ENCODE peak calls at places on chromosomes 3 and 15, in six cellular contexts. One of them, this sample, is unnamed.

GRCh38 chr3:42847731-42848130 is 27.9 kb downstream of the CYP8B1 start:
- DNase-seq in neural progenitor cell: peak; percentile 25
- DNase-seq in PC-3: no peak
- DNase-seq in hepatocyte: no peak
- DNase-seq in HCT116: no peak
- DNase-seq in OCI-LY7: no peak
- DNase-seq in this sample: no peak

GRCh38 chr3:122067588-122068240 is 12.6 kb downstream of the CD86 start:
- DNase-seq in hepatocyte: no peak
- DNase-seq in OCI-LY7: peak; percentile 45
- DNase-seq in PC-3: no peak
- DNase-seq in neural progenitor cell: no peak
- DNase-seq in HCT116: no peak
- DNase-seq in this sample: no peak

GRCh38 chr15:92839696-92840095 is 60.4 kb upstream of the CHD2 start:
- DNase-seq in neural progenitor cell: no peak
- DNase-seq in PC-3: no peak
- DNase-seq in HCT116: no peak
- DNase-seq in hepatocyte: no peak
- DNase-seq in OCI-LY7: peak; percentile 87
- DNase-seq in this sample: no peak

GRCh38 chr3:151896662-151897012 is 23.2 kb downstream of the SUCNR1 start:
- DNase-seq in PC-3: peak; percentile 98
- DNase-seq in HCT116: peak; percentile 48
- DNase-seq in OCI-LY7: no peak
- DNase-seq in neural progenitor cell: no peak
- DNase-seq in hepatocyte: no peak
- DNase-seq in this sample: no peak

GRCh38 chr15:64844576-64845140 is 2.9 kb downstream of the PLEKHO2 start:
- DNase-seq in OCI-LY7: peak; percentile 56
- DNase-seq in hepatocyte: no peak
- DNase-seq in neural progenitor cell: peak; percentile 39
- DNase-seq in HCT116: no peak
- DNase-seq in PC-3: no peak
- DNase-seq in this sample: peak; percentile 54

GRCh38 chr3:9732753-9733115 is 1.2 kb downstream of the BRPF1 start:
- DNase-seq in neural progenitor cell: no peak
- DNase-seq in hepatocyte: no peak
- DNase-seq in HCT116: no peak
- DNase-seq in PC-3: no peak
- DNase-seq in OCI-LY7: no peak
- DNase-seq in this sample: no peak

GRCh38 chr3:40615916-40616315 is 91.2 kb downstream of the ZNF621 start:
- DNase-seq in PC-3: no peak
- DNase-seq in HCT116: no peak
- DNase-seq in hepatocyte: no peak
- DNase-seq in neural progenitor cell: peak; percentile 26
- DNase-seq in OCI-LY7: no peak
- DNase-seq in this sample: no peak

GRCh38 chr15:84788500-84788899 is 28.7 kb upstream of the ALPK3 start:
- DNase-seq in OCI-LY7: no peak
- DNase-seq in PC-3: no peak
- DNase-seq in hepatocyte: no peak
- DNase-seq in HCT116: no peak
- DNase-seq in neural progenitor cell: no peak
- DNase-seq in this sample: no peak

GRCh38 chr15:40793216-40793989 is 13.5 kb upstream of the ZFYVE19 start:
- DNase-seq in neural progenitor cell: no peak
- DNase-seq in OCI-LY7: no peak
- DNase-seq in hepatocyte: peak; percentile 63
- DNase-seq in HCT116: peak; percentile 92
- DNase-seq in PC-3: peak; percentile 98
- DNase-seq in this sample: no peak

GRCh38 chr3:58404396-58404795 is 29.2 kb downstream of the PDHB start:
- DNase-seq in PC-3: peak; percentile 88
- DNase-seq in OCI-LY7: no peak
- DNase-seq in HCT116: no peak
- DNase-seq in hepatocyte: no peak
- DNase-seq in neural progenitor cell: no peak
- DNase-seq in this sample: no peak

GRCh38 chr3:132721479-132722164 is 587 bp downstream of the NPHP3 start:
- DNase-seq in PC-3: peak; percentile 40
- DNase-seq in neural progenitor cell: peak; percentile 88
- DNase-seq in OCI-LY7: no peak
- DNase-seq in hepatocyte: peak; percentile 79
- DNase-seq in HCT116: no peak
- DNase-seq in this sample: no peak

GRCh38 chr15:99981223-99981647 is 248.0 kb upstream of the LYSMD4 start:
- DNase-seq in neural progenitor cell: no peak
- DNase-seq in OCI-LY7: no peak
- DNase-seq in hepatocyte: no peak
- DNase-seq in HCT116: no peak
- DNase-seq in PC-3: peak; percentile 56
- DNase-seq in this sample: no peak

GRCh38 chr15:99252326-99252725 is 1.0 kb downstream of the LRRC28 start:
- DNase-seq in neural progenitor cell: no peak
- DNase-seq in HCT116: no peak
- DNase-seq in OCI-LY7: peak; percentile 51
- DNase-seq in PC-3: no peak
- DNase-seq in hepatocyte: no peak
- DNase-seq in this sample: no peak

GRCh38 chr3:45426161-45426560 is 37.8 kb downstream of the LARS2 start:
- DNase-seq in hepatocyte: peak; percentile 60
- DNase-seq in HCT116: no peak
- DNase-seq in PC-3: no peak
- DNase-seq in OCI-LY7: no peak
- DNase-seq in neural progenitor cell: peak; percentile 73
- DNase-seq in this sample: no peak

GRCh38 chr3:29453278-29453961 is 172.5 kb downstream of the RBMS3 start:
- DNase-seq in hepatocyte: no peak
- DNase-seq in neural progenitor cell: no peak
- DNase-seq in HCT116: no peak
- DNase-seq in PC-3: peak; percentile 63
- DNase-seq in OCI-LY7: no peak
- DNase-seq in this sample: peak; percentile 55

GRCh38 chr3:102529452-102529851 is 94.6 kb downstream of the ZPLD1 start:
- DNase-seq in hepatocyte: peak; percentile 34
- DNase-seq in HCT116: peak; percentile 39
- DNase-seq in OCI-LY7: peak; percentile 2
- DNase-seq in neural progenitor cell: peak; percentile 41
- DNase-seq in PC-3: peak; percentile 77
- DNase-seq in this sample: peak; percentile 5

GRCh38 chr3:194277547-194278091 is 73.5 kb downstream of the CPN2 start:
- DNase-seq in OCI-LY7: no peak
- DNase-seq in PC-3: no peak
- DNase-seq in hepatocyte: peak; percentile 42
- DNase-seq in HCT116: no peak
- DNase-seq in neural progenitor cell: no peak
- DNase-seq in this sample: peak; percentile 49

GRCh38 chr3:1195922-1196321 is 103.1 kb downstream of the CNTN6 start:
- DNase-seq in PC-3: no peak
- DNase-seq in OCI-LY7: no peak
- DNase-seq in neural progenitor cell: no peak
- DNase-seq in hepatocyte: peak; percentile 32
- DNase-seq in HCT116: no peak
- DNase-seq in this sample: no peak

GRCh38 chr3:196800742-196801141 is 61.1 kb downstream of the PAK2 start:
- DNase-seq in neural progenitor cell: no peak
- DNase-seq in PC-3: no peak
- DNase-seq in OCI-LY7: no peak
- DNase-seq in HCT116: no peak
- DNase-seq in hepatocyte: no peak
- DNase-seq in this sample: no peak

GRCh38 chr15:48532938-48533337 is 112.6 kb downstream of the FBN1 start:
- DNase-seq in PC-3: no peak
- DNase-seq in HCT116: no peak
- DNase-seq in OCI-LY7: no peak
- DNase-seq in neural progenitor cell: no peak
- DNase-seq in hepatocyte: no peak
- DNase-seq in this sample: peak; percentile 23

GRCh38 chr3:35529337-35529736 is 110.0 kb upstream of the ARPP21 start:
- DNase-seq in neural progenitor cell: no peak
- DNase-seq in hepatocyte: no peak
- DNase-seq in PC-3: no peak
- DNase-seq in HCT116: no peak
- DNase-seq in OCI-LY7: no peak
- DNase-seq in this sample: no peak

GRCh38 chr3:123447749-123448502 is 964 bp downstream of the ADCY5 start:
- DNase-seq in neural progenitor cell: peak; percentile 82
- DNase-seq in hepatocyte: peak; percentile 74
- DNase-seq in HCT116: no peak
- DNase-seq in OCI-LY7: no peak
- DNase-seq in PC-3: no peak
- DNase-seq in this sample: peak; percentile 83

GRCh38 chr3:3662610-3663009 is 136.6 kb upstream of the LRRN1 start:
- DNase-seq in HCT116: no peak
- DNase-seq in OCI-LY7: no peak
- DNase-seq in hepatocyte: no peak
- DNase-seq in PC-3: no peak
- DNase-seq in neural progenitor cell: no peak
- DNase-seq in this sample: no peak

GRCh38 chr3:112582242-112582874 is 20.5 kb downstream of the SLC35A5 start:
- DNase-seq in neural progenitor cell: peak; percentile 45
- DNase-seq in hepatocyte: peak; percentile 65
- DNase-seq in HCT116: peak; percentile 34
- DNase-seq in PC-3: peak; percentile 73
- DNase-seq in OCI-LY7: peak; percentile 36
- DNase-seq in this sample: peak; percentile 14

GRCh38 chr3:135982922-135983581 is 17.5 kb downstream of the PPP2R3A start:
- DNase-seq in PC-3: peak; percentile 68
- DNase-seq in hepatocyte: no peak
- DNase-seq in neural progenitor cell: no peak
- DNase-seq in HCT116: no peak
- DNase-seq in OCI-LY7: no peak
- DNase-seq in this sample: no peak

GRCh38 chr3:107208100-107208499 is 169.1 kb upstream of the CCDC54 start:
- DNase-seq in OCI-LY7: no peak
- DNase-seq in hepatocyte: peak; percentile 77
- DNase-seq in neural progenitor cell: peak; percentile 52
- DNase-seq in PC-3: peak; percentile 95
- DNase-seq in HCT116: peak; percentile 28
- DNase-seq in this sample: no peak

GRCh38 chr3:63855333-63855940 is 8.2 kb downstream of the THOC7 start:
- DNase-seq in OCI-LY7: no peak
- DNase-seq in PC-3: no peak
- DNase-seq in HCT116: no peak
- DNase-seq in neural progenitor cell: no peak
- DNase-seq in hepatocyte: no peak
- DNase-seq in this sample: no peak

GRCh38 chr3:30730967-30731366 is 124.6 kb downstream of the TGFBR2 start:
- DNase-seq in HCT116: no peak
- DNase-seq in PC-3: no peak
- DNase-seq in OCI-LY7: no peak
- DNase-seq in neural progenitor cell: no peak
- DNase-seq in hepatocyte: no peak
- DNase-seq in this sample: no peak

GRCh38 chr3:127820871-127821853 is 1.2 kb downstream of the MGLL start:
- DNase-seq in hepatocyte: no peak
- DNase-seq in HCT116: no peak
- DNase-seq in neural progenitor cell: no peak
- DNase-seq in OCI-LY7: no peak
- DNase-seq in PC-3: peak; percentile 78
- DNase-seq in this sample: no peak

GRCh38 chr15:33547876-33548275 is 237.1 kb downstream of the RYR3 start:
- DNase-seq in HCT116: no peak
- DNase-seq in neural progenitor cell: peak; percentile 79
- DNase-seq in PC-3: peak; percentile 63
- DNase-seq in OCI-LY7: peak; percentile 29
- DNase-seq in hepatocyte: peak; percentile 73
- DNase-seq in this sample: no peak

GRCh38 chr3:125351814-125352456 is 23.2 kb downstream of the ZNF148 start:
- DNase-seq in PC-3: peak; percentile 47
- DNase-seq in neural progenitor cell: no peak
- DNase-seq in hepatocyte: no peak
- DNase-seq in HCT116: no peak
- DNase-seq in OCI-LY7: no peak
- DNase-seq in this sample: no peak
- TF ChIP-seq EZH2phosphoT487 in PC-3: no peak
- TF ChIP-seq EZH2phosphoT487 in neural progenitor cell: no peak
- TF ChIP-seq EZH2phosphoT487 in hepatocyte: no peak
- TF ChIP-seq EZH2phosphoT487 in HCT116: no peak
- TF ChIP-seq EZH2phosphoT487 in OCI-LY7: no peak
- TF ChIP-seq EZH2phosphoT487 in this sample: no peak

GRCh38 chr3:105828703-105829102 is 40.1 kb downstream of the CBLB start:
- DNase-seq in neural progenitor cell: no peak
- DNase-seq in OCI-LY7: no peak
- DNase-seq in hepatocyte: no peak
- DNase-seq in PC-3: no peak
- DNase-seq in HCT116: no peak
- DNase-seq in this sample: no peak
- TF ChIP-seq EZH2phosphoT487 in neural progenitor cell: no peak
- TF ChIP-seq EZH2phosphoT487 in OCI-LY7: no peak
- TF ChIP-seq EZH2phosphoT487 in hepatocyte: no peak
- TF ChIP-seq EZH2phosphoT487 in PC-3: no peak
- TF ChIP-seq EZH2phosphoT487 in HCT116: no peak
- TF ChIP-seq EZH2phosphoT487 in this sample: no peak

GRCh38 chr3:6861331-6861988 is 545 bp downstream of the GRM7 start:
- DNase-seq in PC-3: no peak
- DNase-seq in HCT116: no peak
- DNase-seq in OCI-LY7: no peak
- DNase-seq in hepatocyte: peak; percentile 23
- DNase-seq in neural progenitor cell: peak; percentile 65
- DNase-seq in this sample: peak; percentile 75
- TF ChIP-seq EZH2phosphoT487 in PC-3: no peak
- TF ChIP-seq EZH2phosphoT487 in HCT116: no peak
- TF ChIP-seq EZH2phosphoT487 in OCI-LY7: no peak
- TF ChIP-seq EZH2phosphoT487 in hepatocyte: no peak
- TF ChIP-seq EZH2phosphoT487 in neural progenitor cell: peak; percentile 52
- TF ChIP-seq EZH2phosphoT487 in this sample: no peak

DNA sequence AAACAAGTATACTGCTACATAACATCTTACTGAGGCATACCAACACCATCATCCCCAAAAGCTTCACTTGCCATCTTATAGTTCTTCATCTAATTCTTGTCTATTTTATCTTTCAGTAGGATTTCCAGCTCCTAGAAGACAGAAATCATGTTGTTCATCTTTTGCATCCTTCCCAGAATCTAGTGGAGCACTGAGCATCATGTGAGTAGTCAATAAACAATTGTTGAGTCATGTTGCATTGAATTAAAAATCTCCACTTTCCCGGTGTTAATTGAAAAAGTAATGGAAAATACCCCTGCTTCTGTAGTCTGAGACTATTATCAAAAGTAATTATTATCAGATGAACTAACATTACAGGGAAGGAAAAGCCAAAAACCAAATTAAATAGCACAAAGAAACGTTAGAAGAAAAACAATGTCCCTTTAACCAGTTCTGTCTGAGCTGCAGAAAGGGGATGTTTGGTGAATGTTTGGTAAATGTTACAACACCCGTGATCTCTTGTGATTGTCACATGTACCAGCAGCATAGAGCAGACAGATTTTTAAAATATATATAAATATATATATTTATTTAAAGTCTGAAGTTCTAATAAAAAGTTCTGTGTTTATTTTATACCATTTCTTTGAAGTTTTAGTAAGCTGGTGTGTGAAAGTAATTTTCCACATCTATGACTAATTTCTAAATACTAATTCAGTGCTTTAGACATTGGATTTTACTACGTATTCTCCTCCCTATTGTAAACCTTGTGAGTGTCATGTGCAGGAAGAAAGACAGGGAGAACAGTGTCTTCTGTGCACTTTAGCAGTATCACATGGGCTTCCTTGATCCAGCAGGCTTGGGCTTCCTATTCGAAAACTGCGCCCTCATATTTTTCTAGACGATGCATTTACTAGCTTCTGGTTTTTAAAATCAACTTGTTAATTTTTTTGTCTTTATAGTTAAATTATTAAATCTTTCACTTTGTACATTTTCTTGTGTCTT is 85.6 kb downstream of the RAP2B start:
- DNase-seq in neural progenitor cell: no peak
- DNase-seq in OCI-LY7: no peak
- DNase-seq in HCT116: no peak
- DNase-seq in hepatocyte: no peak
- DNase-seq in PC-3: no peak
- DNase-seq in this sample: no peak
- TF ChIP-seq EZH2phosphoT487 in neural progenitor cell: no peak
- TF ChIP-seq EZH2phosphoT487 in OCI-LY7: no peak
- TF ChIP-seq EZH2phosphoT487 in HCT116: no peak
- TF ChIP-seq EZH2phosphoT487 in hepatocyte: no peak
- TF ChIP-seq EZH2phosphoT487 in PC-3: no peak
- TF ChIP-seq EZH2phosphoT487 in this sample: no peak